ENCODE peak calls at places on chromosome 19, in five cellular contexts. O is SK-N-SH, A is MM.1S, D is HCT116, H is PC-9. Y is an unnamed sample. For H3K27me3 and H3K9me2, the result is how much of the 10 kb centered on the place peaks cover.

GRCh38 chr19:51158474-51159129 is 16.5 kb downstream of the SIGLEC7 start:
- DNase-seq in O (peak), A (peak), D (peak), H (no peak), Y (peak)

GRCh38 chr19:39934584-39935233 is at the start of gene FCGBP:
- DNase-seq in O (no peak), A (no peak), D (no peak), H (no peak), Y (no peak)

GRCh38 chr19:292951-293350 is 1.7 kb upstream of the PLPP2 start:
- DNase-seq in O (peak), A (peak), D (no peak), H (no peak), Y (no peak)

GRCh38 chr19:53977429-53977990 is 13.9 kb upstream of the CACNG6 start:
- DNase-seq in O (peak), A (peak), D (peak), H (peak), Y (peak)

GRCh38 chr19:48959341-48960239 is 4.9 kb downstream of the BAX start:
- DNase-seq in O (no peak), A (no peak), D (no peak), H (no peak), Y (no peak)

GRCh38 chr19:32688315-32688714 is 3.3 kb upstream of the NUDT19 start:
- DNase-seq in O (no peak), A (no peak), D (no peak), H (no peak), Y (no peak)

GRCh38 chr19:18253716-18254115 is 20.5 kb downstream of the IQCN start:
- DNase-seq in O (no peak), A (no peak), D (no peak), H (peak), Y (peak)

GRCh38 chr19:3671680-3672574 is 28.3 kb downstream of the PIP5K1C start:
- DNase-seq in O (no peak), A (no peak), D (no peak), H (no peak), Y (no peak)

GRCh38 chr19:58482372-58482771 is 6.2 kb downstream of the ZNF446 start:
- DNase-seq in O (no peak), A (no peak), D (no peak), H (no peak), Y (no peak)

GRCh38 chr19:33767898-33768413 is 28.7 kb upstream of the KCTD15 start:
- DNase-seq in O (no peak), A (peak), D (no peak), H (no peak), Y (peak)

GRCh38 chr19:47022140-47022536 is 2.5 kb downstream of the NPAS1 start:
- DNase-seq in O (no peak), A (no peak), D (no peak), H (peak), Y (no peak)

GRCh38 chr19:35883920-35884319 is 15.5 kb downstream of the APLP1 start:
- DNase-seq in O (no peak), A (no peak), D (no peak), H (no peak), Y (no peak)

GRCh38 chr19:43524922-43525835 is 1.8 kb downstream of the ETHE1 start:
- DNase-seq in O (no peak), A (no peak), D (peak), H (peak), Y (peak)

GRCh38 chr19:5539431-5539833 is 28.3 kb downstream of the TINCR start:
- DNase-seq in O (peak), A (no peak), D (no peak), H (no peak), Y (no peak)

GRCh38 chr19:44814517-44814916 is 5.6 kb downstream of the BCAM start:
- DNase-seq in O (no peak), A (no peak), D (no peak), H (no peak), Y (no peak)
- H3K27me3 ChIP-seq in O (under half), A (half or more), D (under half), H (under half), Y (under half)

GRCh38 chr19:31402931-31403330 is 53.7 kb upstream of the TSHZ3 start:
- DNase-seq in O (no peak), A (no peak), D (no peak), H (no peak), Y (no peak)

GRCh38 chr19:31413353-31413752 is 64.1 kb upstream of the TSHZ3 start:
- DNase-seq in O (no peak), A (no peak), D (no peak), H (no peak), Y (no peak)

GRCh38 chr19:31406106-31406505 is 56.9 kb upstream of the TSHZ3 start:
- DNase-seq in O (no peak), A (no peak), D (no peak), H (no peak), Y (no peak)

DNA sequence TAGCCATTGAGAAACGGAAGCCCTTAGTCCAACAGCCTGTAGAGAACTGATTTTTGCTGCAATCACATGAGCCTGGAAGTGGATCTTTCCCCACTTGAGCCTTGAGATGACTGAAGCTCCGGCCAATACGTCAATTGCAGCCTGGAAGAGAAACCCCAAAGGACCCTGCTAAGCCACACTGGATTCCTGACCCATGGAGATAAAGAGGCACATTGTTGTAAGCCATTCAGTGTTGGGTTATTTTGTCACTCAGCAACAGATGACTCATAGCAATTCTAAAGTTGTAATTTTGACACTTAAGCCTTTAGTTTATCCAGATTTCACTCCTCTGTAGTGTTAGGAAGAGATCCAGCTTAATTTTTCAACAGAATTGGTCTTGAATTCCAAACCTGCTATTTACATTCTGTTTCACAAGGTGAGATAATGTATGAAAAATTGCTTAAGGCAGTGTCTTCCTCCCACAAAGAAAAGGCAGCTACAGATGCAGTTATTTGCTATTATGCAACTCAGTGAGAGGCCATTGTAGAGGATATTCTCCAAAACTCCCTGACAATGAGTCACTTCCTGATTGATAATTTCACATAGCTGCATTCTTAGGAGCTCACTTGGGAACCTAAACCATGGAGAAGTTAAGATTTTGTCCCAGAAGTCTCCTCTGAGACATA is 59.4 kb upstream of the TSHZ3 start:
- DNase-seq in O (no peak), A (no peak), D (no peak), H (no peak), Y (peak)
- H3K9me2 ChIP-seq in O (under half), A (under half), D (under half), H (under half), Y (under half)

DNA sequence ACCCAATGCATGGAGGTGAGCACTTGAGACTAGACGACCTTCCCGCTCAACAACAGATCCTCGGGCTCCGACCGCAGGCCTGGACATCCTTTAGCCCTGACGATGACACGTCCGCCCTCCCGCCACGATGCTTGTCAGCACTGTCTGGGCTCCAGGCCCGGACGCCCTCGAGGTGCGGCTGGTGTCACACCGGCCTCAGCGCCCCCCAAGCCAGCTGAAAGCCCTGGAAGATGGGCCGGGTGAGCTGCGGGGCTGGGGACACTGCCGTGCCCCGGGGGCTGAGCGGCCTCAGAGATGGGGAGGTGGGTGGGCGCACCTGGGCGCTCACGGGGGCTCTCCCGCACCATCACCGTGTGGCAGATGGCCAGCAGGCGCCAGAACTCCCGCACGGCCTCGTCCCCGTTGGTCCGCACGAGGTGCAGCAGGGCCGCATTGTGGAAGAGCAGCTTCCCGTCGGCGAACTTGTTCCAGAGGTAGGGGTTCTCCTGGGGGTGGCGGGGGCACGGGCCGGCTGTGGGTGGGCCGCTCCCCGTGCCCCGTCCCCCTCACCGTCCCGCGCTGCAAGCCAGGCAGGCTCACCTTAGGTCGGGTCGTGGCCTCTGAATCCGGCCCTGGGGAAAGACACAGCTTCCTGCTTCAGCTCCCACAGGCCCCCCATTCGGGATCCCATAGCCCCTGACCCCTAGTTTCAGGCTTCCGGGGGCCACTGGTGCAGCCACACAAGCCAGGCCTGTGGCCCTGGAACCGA is 15.5 kb downstream of the ATP8B3 start:
- DNase-seq in O (peak), A (no peak), D (no peak), H (no peak), Y (no peak)
- H3K27ac ChIP-seq in O (no peak), A (no peak), D (peak), H (no peak), Y (no peak)

GRCh38 chr19:1717970-1718264 is 35.4 kb upstream of the ONECUT3 start:
- DNase-seq in O (no peak), A (no peak), D (no peak), H (no peak), Y (no peak)
- H3K27me3 ChIP-seq in O (half or more), A (half or more), D (under half), H (under half), Y (under half)